ENCODE peak calls at places on chromosomes 12 and 14, in five cellular contexts. A, F, G, P and L are unnamed samples.
A peak's percentile ranks its signal among the peaks of the same experiment; 100 is the strongest.

GRCh38 chr12:123897221-123897620 is 75.4 kb downstream of the CCDC92 start:
- DNase-seq in A (no peak), F (no peak), G (peak; percentile 23), P (no peak), L (no peak)

GRCh38 chr12:94149781-94150482 is 1.6 kb downstream of the PLXNC1 start:
- DNase-seq in A (peak; percentile 84), F (no peak), G (peak; percentile 59), P (no peak), L (no peak)

GRCh38 chr14:95725685-95726336 is 11.9 kb upstream of the TCL1A start:
- DNase-seq in A (no peak), F (no peak), G (no peak), P (no peak), L (no peak)

GRCh38 chr12:30026621-30027234 is 243.0 kb upstream of the TMTC1 start:
- DNase-seq in A (no peak), F (peak; percentile 19), G (peak; percentile 79), P (no peak), L (no peak)

GRCh38 chr12:51216652-51217051 is 1.2 kb downstream of the POU6F1 start:
- DNase-seq in A (peak; percentile 31), F (no peak), G (no peak), P (no peak), L (no peak)

GRCh38 chr14:102484316-102484715 is 25.3 kb downstream of the ANKRD9 start:
- DNase-seq in A (no peak), F (no peak), G (no peak), P (no peak), L (no peak)

GRCh38 chr12:12032771-12033588 is 37.8 kb upstream of the BCL2L14 start:
- DNase-seq in A (peak; percentile 81), F (peak; percentile 90), G (peak; percentile 81), P (peak; percentile 88), L (peak; percentile 63)

GRCh38 chr12:73677520-73678291 is 859.9 kb upstream of the ATXN7L3B start:
- DNase-seq in A (no peak), F (no peak), G (no peak), P (no peak), L (no peak)

GRCh38 chr12:104331376-104331775 is 27.8 kb downstream of the EID3 start:
- DNase-seq in A (no peak), F (no peak), G (no peak), P (no peak), L (no peak)

GRCh38 chr12:75480469-75480949 is at the start of gene GLIPR1:
- DNase-seq in A (peak; percentile 4), F (peak; percentile 95), G (peak; percentile 98), P (peak; percentile 49), L (peak; percentile 65)

GRCh38 chr12:53115891-53116675 is 12.8 kb downstream of the SOAT2 start:
- DNase-seq in A (no peak), F (no peak), G (no peak), P (no peak), L (no peak)

GRCh38 chr14:35534884-35535793 is 1.2 kb downstream of the INSM2 start:
- DNase-seq in A (peak; percentile 91), F (peak; percentile 81), G (peak; percentile 69), P (peak; percentile 75), L (peak; percentile 52)

GRCh38 chr14:29857545-29857944 is 70.1 kb downstream of the PRKD1 start:
- DNase-seq in A (no peak), F (no peak), G (no peak), P (no peak), L (no peak)

GRCh38 chr14:90087433-90087832 is 25.6 kb downstream of the KCNK13 start:
- DNase-seq in A (no peak), F (peak; percentile 84), G (peak; percentile 29), P (no peak), L (no peak)

GRCh38 chr12:105741786-105742566 is 396.8 kb downstream of the NUAK1 start:
- DNase-seq in A (no peak), F (peak; percentile 25), G (peak; percentile 72), P (no peak), L (no peak)

GRCh38 chr14:102733326-102733725 is 43.9 kb upstream of the TRAF3 start:
- DNase-seq in A (no peak), F (no peak), G (no peak), P (no peak), L (no peak)

GRCh38 chr14:101761881-101762529 is 496 bp downstream of the PPP2R5C start:
- DNase-seq in A (peak; percentile 39), F (peak; percentile 22), G (peak; percentile 19), P (peak; percentile 41), L (peak; percentile 49)

GRCh38 chr14:50616275-50616674 is 51.8 kb downstream of the SAV1 start:
- DNase-seq in A (no peak), F (no peak), G (no peak), P (no peak), L (no peak)

GRCh38 chr12:53975019-53975815 is 463 bp upstream of the HOTAIR start:
- DNase-seq in A (peak; percentile 74), F (no peak), G (no peak), P (no peak), L (no peak)

GRCh38 chr12:118356809-118357326 is 15.8 kb downstream of the TAOK3 start:
- DNase-seq in A (no peak), F (peak; percentile 71), G (peak; percentile 85), P (no peak), L (no peak)

GRCh38 chr12:42669471-42669997 is 80.0 kb upstream of the PRICKLE1 start:
- DNase-seq in A (no peak), F (peak; percentile 53), G (no peak), P (no peak), L (no peak)

GRCh38 chr12:79366374-79366773 is 324.4 kb downstream of the PAWR start:
- DNase-seq in A (peak; percentile 20), F (no peak), G (no peak), P (no peak), L (no peak)

GRCh38 chr14:81176224-81176623 is 44.5 kb downstream of the GTF2A1 start:
- DNase-seq in A (no peak), F (no peak), G (no peak), P (no peak), L (no peak)

GRCh38 chr12:125015680-125016310 is 22.4 kb downstream of the BRI3BP start:
- DNase-seq in A (no peak), F (peak; percentile 86), G (no peak), P (no peak), L (no peak)

GRCh38 chr14:29681308-29681707 is 246.3 kb downstream of the PRKD1 start:
- DNase-seq in A (no peak), F (no peak), G (no peak), P (no peak), L (no peak)

GRCh38 chr12:132761911-132762583 is 415 bp upstream of the ANKLE2 start:
- DNase-seq in A (peak; percentile 96), F (peak; percentile 76), G (peak; percentile 93), P (peak; percentile 82), L (peak; percentile 89)

GRCh38 chr12:40614923-40615322 is 77.3 kb upstream of the CNTN1 start:
- DNase-seq in A (no peak), F (no peak), G (no peak), P (no peak), L (no peak)

GRCh38 chr12:79408665-79409064 is 282.1 kb downstream of the PAWR start:
- DNase-seq in A (no peak), F (no peak), G (no peak), P (no peak), L (no peak)

GRCh38 chr14:68278568-68279436 is 459.2 kb downstream of the RAD51B start:
- DNase-seq in A (no peak), F (peak; percentile 44), G (peak; percentile 90), P (no peak), L (no peak)

GRCh38 chr12:114895081-114895480 is 211.1 kb upstream of the TBX3 start:
- DNase-seq in A (no peak), F (no peak), G (peak; percentile 44), P (no peak), L (no peak)

GRCh38 chr12:32005496-32006125 is 46.4 kb downstream of the RESF1 start:
- DNase-seq in A (no peak), F (peak; percentile 2), G (no peak), P (no peak), L (no peak)

GRCh38 chr12:12613334-12613733 is 1.7 kb downstream of the CREBL2 start:
- DNase-seq in A (no peak), F (peak; percentile 30), G (peak; percentile 10), P (no peak), L (peak; percentile 9)

GRCh38 chr14:74081491-74081890 is 2.8 kb downstream of the ALDH6A1 start:
- DNase-seq in A (no peak), F (no peak), G (no peak), P (no peak), L (no peak)

GRCh38 chr12:57844725-57845477 is 1.6 kb downstream of the CTDSP2 start:
- DNase-seq in A (peak; percentile 73), F (peak; percentile 57), G (peak; percentile 90), P (peak; percentile 74), L (no peak)
- H3K4me1 ChIP-seq in A (peaks cover 46% of the 10 kb centered on the region), F (peaks cover 10% of the 10 kb centered on the region), G (peaks cover 27% of the 10 kb centered on the region), P (peaks cover 43% of the 10 kb centered on the region), L (peaks cover 48% of the 10 kb centered on the region)

GRCh38 chr14:93957751-93958566 is 18.4 kb downstream of the ASB2 start:
- DNase-seq in A (no peak), F (no peak), G (no peak), P (no peak), L (no peak)

GRCh38 chr14:93957333-93957710 is 19.0 kb downstream of the ASB2 start:
- DNase-seq in A (no peak), F (no peak), G (no peak), P (no peak), L (no peak)

GRCh38 chr14:93960108-93960475 is 16.3 kb downstream of the ASB2 start:
- DNase-seq in A (no peak), F (no peak), G (no peak), P (no peak), L (no peak)

GRCh38 chr14:93959239-93960107 is 16.9 kb downstream of the ASB2 start:
- DNase-seq in A (no peak), F (peak; percentile 98), G (peak; percentile 95), P (peak; percentile 60), L (peak; percentile 79)

GRCh38 chr14:93958567-93959238 is 17.7 kb downstream of the ASB2 start:
- DNase-seq in A (no peak), F (no peak), G (no peak), P (no peak), L (no peak)
- H3K4me1 ChIP-seq in A (peaks cover 3% of the 10 kb centered on the region), F (peaks cover 28% of the 10 kb centered on the region), G (peaks cover 65% of the 10 kb centered on the region), P (no peaks in the 10 kb centered on the region), L (peaks cover 71% of the 10 kb centered on the region)

DNA sequence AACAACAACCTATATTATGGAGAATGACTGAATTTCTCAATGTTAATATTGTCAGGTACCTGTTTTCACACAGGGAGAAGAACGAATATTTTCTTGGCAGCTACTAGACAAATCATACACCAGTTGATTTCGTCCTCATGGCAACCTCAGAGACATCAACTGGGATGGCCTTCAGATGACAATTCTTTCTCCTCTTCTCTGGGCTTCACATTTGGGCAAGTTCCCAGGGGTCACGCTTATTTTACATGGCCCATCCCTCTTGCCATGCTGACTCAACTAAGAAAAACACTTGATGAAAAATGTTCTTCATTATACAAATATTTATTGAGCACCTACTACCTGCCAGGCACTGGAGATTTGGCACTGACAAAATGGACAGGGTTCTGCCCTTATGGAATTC is 29.0 kb downstream of the PPP1R13B start:
- DNase-seq in A (no peak), F (no peak), G (no peak), P (no peak), L (no peak)
- H3K4me1 ChIP-seq in A (peaks cover 12% of the 10 kb centered on the region), F (no peaks in the 10 kb centered on the region), G (peaks cover 2% of the 10 kb centered on the region), P (peaks cover 36% of the 10 kb centered on the region), L (peaks cover 18% of the 10 kb centered on the region)

DNA sequence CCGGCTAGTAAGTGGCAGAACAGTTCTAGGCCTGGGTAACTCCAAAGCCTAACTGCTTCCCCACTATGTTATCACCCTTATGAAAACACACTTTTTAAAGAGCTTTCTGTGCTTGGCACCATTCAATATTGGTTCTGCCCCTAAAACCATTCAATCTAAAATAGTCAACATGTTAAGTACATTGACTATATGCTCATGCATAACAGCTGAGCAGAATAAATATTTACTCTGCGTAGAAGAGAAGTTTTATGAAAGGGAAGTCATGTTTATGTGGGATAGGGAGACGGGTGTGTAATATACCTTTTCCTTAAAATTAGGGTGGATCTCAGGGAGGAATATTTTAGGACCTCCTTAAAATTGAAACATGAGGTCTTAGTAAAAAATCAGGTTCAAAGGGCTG is 80.5 kb downstream of the SAMD4A start:
- DNase-seq in A (no peak), F (no peak), G (no peak), P (no peak), L (no peak)
- H3K4me1 ChIP-seq in A (peaks cover 66% of the 10 kb centered on the region), F (peaks cover 25% of the 10 kb centered on the region), G (peaks cover 7% of the 10 kb centered on the region), P (no peaks in the 10 kb centered on the region), L (no peaks in the 10 kb centered on the region)